ENCODE peak calls at places on chromosomes 4 and X, in four cellular contexts. One of them, this sample, is unnamed.

GRCh38 chr4:129344058-129344457 is 248.1 kb downstream of the C4orf33 start:
- DNase-seq in progenitor cell of endocrine pancreas: no peak
- DNase-seq in cardiac septum: no peak
- DNase-seq in HEK293T: peak; percentile 46
- DNase-seq in this sample: peak; percentile 39

GRCh38 chrX:110125435-110125834 is 122.5 kb downstream of the TMEM164 start:
- DNase-seq in progenitor cell of endocrine pancreas: peak; percentile 13
- DNase-seq in cardiac septum: no peak
- DNase-seq in HEK293T: no peak
- DNase-seq in this sample: no peak

GRCh38 chrX:120020305-120020704 is 57.2 kb downstream of the RHOXF2B start:
- DNase-seq in progenitor cell of endocrine pancreas: no peak
- DNase-seq in cardiac septum: no peak
- DNase-seq in HEK293T: no peak
- DNase-seq in this sample: no peak

GRCh38 chrX:48826135-48826875 is at the start of gene ERAS:
- DNase-seq in progenitor cell of endocrine pancreas: no peak
- DNase-seq in cardiac septum: peak; percentile 36
- DNase-seq in HEK293T: no peak
- DNase-seq in this sample: no peak

GRCh38 chrX:18537524-18537923 is 112.1 kb downstream of the CDKL5 start:
- DNase-seq in progenitor cell of endocrine pancreas: no peak
- DNase-seq in cardiac septum: no peak
- DNase-seq in HEK293T: no peak
- DNase-seq in this sample: no peak

GRCh38 chr4:160717848-160718247 is 1446.0 kb downstream of the FSTL5 start:
- DNase-seq in progenitor cell of endocrine pancreas: no peak
- DNase-seq in cardiac septum: no peak
- DNase-seq in HEK293T: no peak
- DNase-seq in this sample: no peak

GRCh38 chr4:66681962-66682361 is 863.3 kb downstream of the CENPC start:
- DNase-seq in progenitor cell of endocrine pancreas: no peak
- DNase-seq in cardiac septum: no peak
- DNase-seq in HEK293T: no peak
- DNase-seq in this sample: no peak

GRCh38 chr4:53113433-53114215 is 251.5 kb downstream of the RASL11B start:
- DNase-seq in progenitor cell of endocrine pancreas: no peak
- DNase-seq in cardiac septum: no peak
- DNase-seq in HEK293T: no peak
- DNase-seq in this sample: no peak

GRCh38 chr4:14856076-14856926 is 146.0 kb upstream of the CPEB2 start:
- DNase-seq in progenitor cell of endocrine pancreas: no peak
- DNase-seq in cardiac septum: no peak
- DNase-seq in HEK293T: no peak
- DNase-seq in this sample: no peak

GRCh38 chr4:3226467-3226866 is 22.5 kb upstream of the MSANTD1 start:
- DNase-seq in progenitor cell of endocrine pancreas: no peak
- DNase-seq in cardiac septum: peak; percentile 62
- DNase-seq in HEK293T: no peak
- DNase-seq in this sample: no peak

GRCh38 chr4:36613999-36614398 is 332.6 kb downstream of the DTHD1 start:
- DNase-seq in progenitor cell of endocrine pancreas: no peak
- DNase-seq in cardiac septum: no peak
- DNase-seq in HEK293T: no peak
- DNase-seq in this sample: no peak

GRCh38 chrX:109578916-109579315 is 42.3 kb downstream of the NXT2 start:
- DNase-seq in progenitor cell of endocrine pancreas: no peak
- DNase-seq in cardiac septum: no peak
- DNase-seq in HEK293T: no peak
- DNase-seq in this sample: no peak

This sample was measured in testis.